ENCODE peak calls at places on chromosomes 12 and 14, in five cellular contexts. U is stimulated activated CD4-positive, alpha-beta T cell treated with anti-CD3 and anti-CD28 coated beads, TNF-alpha, amount 100 ng/mL, for 4 hours; D is CD8-positive, alpha-beta memory T cell; R is NCI-H526; J is gastrocnemius medialis. E is an unnamed sample.

GRCh38 chr12:5094550-5094949 is 50.9 kb downstream of the KCNA5 start:
- DNase-seq in U (no peak), D (no peak), R (no peak), J (no peak), E (no peak)

GRCh38 chr12:93072340-93072739 is 143.2 kb upstream of the EEA1 start:
- DNase-seq in U (no peak), D (no peak), R (no peak), J (no peak), E (no peak)

GRCh38 chr12:105696-106095 is 39.1 kb downstream of the IQSEC3 start:
- DNase-seq in U (no peak), D (no peak), R (no peak), J (no peak), E (no peak)

GRCh38 chr14:95918466-95918865 is 41.8 kb downstream of the TUNAR start:
- DNase-seq in U (no peak), D (no peak), R (no peak), J (no peak), E (no peak)

GRCh38 chr14:65631040-65631439 is 218.5 kb downstream of the FUT8 start:
- DNase-seq in U (no peak), D (no peak), R (no peak), J (no peak), E (no peak)

GRCh38 chr14:92748259-92749016 is at the start of gene LGMN:
- DNase-seq in U (peak), D (peak), R (peak), J (peak), E (peak)

GRCh38 chr12:12726543-12727093 is 9.4 kb downstream of the CDKN1B start:
- DNase-seq in U (no peak), D (no peak), R (peak), J (no peak), E (peak)

GRCh38 chr12:67827820-67828383 is 161.3 kb upstream of the IFNG-AS1 start:
- DNase-seq in U (peak), D (no peak), R (no peak), J (peak), E (peak)

GRCh38 chr12:41932470-41932991 is 212.1 kb downstream of the GXYLT1 start:
- DNase-seq in U (no peak), D (no peak), R (no peak), J (peak), E (peak)

GRCh38 chr12:4806439-4807115 is 86.4 kb downstream of the GALNT8 start:
- DNase-seq in U (no peak), D (no peak), R (no peak), J (no peak), E (no peak)

GRCh38 chr12:991350-992278 is 591 bp downstream of the ERC1 start:
- DNase-seq in U (no peak), D (peak), R (peak), J (no peak), E (peak)

GRCh38 chr12:64729909-64730584 is 29.2 kb downstream of the GNS start:
- DNase-seq in U (no peak), D (no peak), R (no peak), J (no peak), E (no peak)

GRCh38 chr12:102685841-102686240 is 205.5 kb upstream of the IGF1 start:
- DNase-seq in U (no peak), D (no peak), R (no peak), J (no peak), E (peak)

GRCh38 chr14:64091217-64091616 is 203.0 kb downstream of the ESR2 start:
- DNase-seq in U (no peak), D (no peak), R (no peak), J (no peak), E (no peak)

GRCh38 chr14:95727084-95727700 is 13.3 kb upstream of the TCL1A start:
- DNase-seq in U (no peak), D (no peak), R (peak), J (no peak), E (no peak)

E was measured in foreskin fibroblast.